ENCODE peak calls at places on chromosomes 16 and 17, in ten cellular contexts. M, A, N, W, B, G, Z, L, P and V are unnamed samples.

GRCh38 chr17:36714789-36715188 is 113.4 kb downstream of the MRM1 start:
- DNase-seq in G (no peak), N (no peak), B (no peak), A (no peak), P (no peak), L (no peak), M (no peak), W (no peak), Z (no peak), V (no peak)

GRCh38 chr17:73309727-73310555 is 1.9 kb downstream of the CDC42EP4 start:
- DNase-seq in A (no peak), B (no peak), N (no peak), W (no peak), Z (no peak), P (peak; percentile 16), M (no peak), G (no peak), L (no peak), V (no peak)

GRCh38 chr17:31416503-31416923 is 25.0 kb downstream of the RAB11FIP4 start:
- DNase-seq in G (no peak), M (no peak), N (no peak), P (no peak), A (no peak), L (no peak), W (no peak), B (no peak), Z (no peak), V (no peak)

GRCh38 chr16:66521951-66522771 is 27.8 kb downstream of the TK2 start:
- DNase-seq in G (no peak), W (peak; percentile 83), A (no peak), M (peak; percentile 94), Z (peak; percentile 62), P (no peak), B (peak; percentile 79), L (peak; percentile 98), N (peak; percentile 93), V (peak; percentile 93)

GRCh38 chr17:80408872-80409271 is 6.1 kb upstream of the ENDOV start:
- DNase-seq in P (no peak), W (no peak), N (no peak), A (no peak), G (no peak), B (no peak), L (no peak), M (no peak), Z (no peak), V (no peak)

GRCh38 chr17:79372470-79373238 is 238.2 kb downstream of the RBFOX3 start:
- DNase-seq in M (no peak), G (no peak), L (no peak), N (no peak), W (no peak), A (no peak), P (no peak), B (no peak), Z (no peak), V (no peak)

GRCh38 chr17:61416211-61416539 is 16.5 kb downstream of the TBX2 start:
- DNase-seq in W (no peak), G (no peak), Z (no peak), L (no peak), B (no peak), A (no peak), M (no peak), N (no peak), P (no peak), V (no peak)

GRCh38 chr17:47929218-47930000 is 12.0 kb upstream of the PNPO start:
- DNase-seq in A (no peak), G (no peak), B (no peak), Z (no peak), L (no peak), N (no peak), M (no peak), W (no peak), P (no peak), V (no peak)

GRCh38 chr17:58121925-58122324 is 26.3 kb upstream of the OR4D1 start:
- DNase-seq in W (peak; percentile 24), A (no peak), Z (no peak), G (no peak), M (no peak), L (no peak), P (no peak), N (no peak), B (no peak), V (peak; percentile 21)